ENCODE peak calls at places on chromosomes 5 and 9, in six cellular contexts. F is left ventricle myocardium inferior; G is uterus; M is CD8-positive, alpha-beta T cell; Z is fibroblast of lung; J is cardiac muscle cell. E is an unnamed sample.

GRCh38 chr5:178554311-178554710 is 35.9 kb downstream of the COL23A1 start:
- DNase-seq in F (no peak), Z (no peak), J (no peak), G (no peak), M (no peak), E (no peak)

GRCh38 chr5:57037355-57037754 is 85.4 kb upstream of the MIER3 start:
- DNase-seq in J (no peak), Z (no peak), M (no peak), G (no peak), F (no peak), E (no peak)

GRCh38 chr5:35487255-35488035 is 130.2 kb upstream of the SPEF2 start:
- DNase-seq in F (no peak), M (no peak), G (no peak), J (no peak), Z (peak), E (no peak)

GRCh38 chr5:157714036-157714435 is 17.2 kb upstream of the THG1L start:
- DNase-seq in M (no peak), J (no peak), F (no peak), G (no peak), Z (no peak), E (no peak)

GRCh38 chr5:14305045-14305444 is 161.9 kb downstream of the TRIO start:
- DNase-seq in F (peak), G (no peak), Z (peak), M (no peak), J (no peak), E (peak)

GRCh38 chr9:27528278-27528885 is 1.2 kb downstream of the MOB3B start:
- DNase-seq in Z (peak), J (peak), M (peak), F (peak), G (peak), E (no peak)

GRCh38 chr5:54739371-54739770 is 221.8 kb downstream of the SNX18 start:
- DNase-seq in Z (no peak), J (no peak), M (no peak), F (no peak), G (no peak), E (no peak)

GRCh38 chr5:66642538-66642937 is 46.3 kb downstream of the MAST4 start:
- DNase-seq in G (no peak), M (no peak), J (no peak), Z (no peak), F (no peak), E (no peak)

GRCh38 chr9:131804826-131805225 is 65.0 kb upstream of the RAPGEF1 start:
- DNase-seq in J (no peak), Z (no peak), G (no peak), F (no peak), M (no peak), E (no peak)

GRCh38 chr5:149399775-149400174 is 20.7 kb upstream of the IL17B start:
- DNase-seq in F (no peak), Z (no peak), G (no peak), J (no peak), M (no peak), E (no peak)

GRCh38 chr9:89781838-89782237 is 177.0 kb downstream of the GADD45G start:
- DNase-seq in J (no peak), G (no peak), M (no peak), F (no peak), Z (no peak), E (no peak)

GRCh38 chr5:114358329-114358728 is 3.5 kb upstream of the KCNN2 start:
- DNase-seq in M (no peak), J (no peak), Z (peak), F (no peak), G (no peak), E (no peak)

GRCh38 chr5:145750194-145750593 is 84.9 kb downstream of the PRELID2 start:
- DNase-seq in G (no peak), M (no peak), Z (peak), F (no peak), J (no peak), E (no peak)

DNA sequence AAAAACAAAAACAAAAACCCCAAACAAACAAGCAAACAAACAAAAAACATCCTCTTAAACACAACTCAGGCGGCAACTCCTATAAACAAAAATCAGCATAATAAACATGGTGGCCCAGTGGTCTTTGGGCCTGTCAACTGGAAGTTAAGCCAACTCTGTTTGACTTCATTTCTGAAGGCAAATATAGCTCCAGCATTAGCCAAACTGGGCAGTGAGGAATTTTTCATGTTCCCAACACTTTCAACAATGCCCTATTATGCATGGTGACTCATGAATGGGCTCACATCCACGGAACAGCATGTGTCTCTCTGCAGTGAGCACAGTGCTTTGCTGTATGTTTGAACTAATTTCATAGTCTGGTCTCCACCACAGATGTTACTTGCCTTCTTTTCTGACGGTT is 143.9 kb upstream of the STC2 start:
- DNase-seq in J (no peak), G (peak), F (peak), Z (peak), M (no peak), E (peak)
- H3K27ac ChIP-seq in J (no peak), G (peak), F (peak), Z (peak), M (no peak), E (peak)

GRCh38 chr9:6109571-6109970 is 94.1 kb upstream of the RANBP6 start:
- DNase-seq in M (no peak), F (no peak), G (no peak), Z (no peak), J (no peak), E (no peak)

GRCh38 chr9:6105738-6106137 is 90.3 kb upstream of the RANBP6 start:
- DNase-seq in Z (no peak), M (no peak), F (no peak), J (no peak), G (no peak), E (no peak)

GRCh38 chr9:6109986-6110385 is 94.6 kb upstream of the RANBP6 start:
- DNase-seq in M (no peak), F (no peak), Z (peak), G (no peak), J (no peak), E (no peak)

DNA sequence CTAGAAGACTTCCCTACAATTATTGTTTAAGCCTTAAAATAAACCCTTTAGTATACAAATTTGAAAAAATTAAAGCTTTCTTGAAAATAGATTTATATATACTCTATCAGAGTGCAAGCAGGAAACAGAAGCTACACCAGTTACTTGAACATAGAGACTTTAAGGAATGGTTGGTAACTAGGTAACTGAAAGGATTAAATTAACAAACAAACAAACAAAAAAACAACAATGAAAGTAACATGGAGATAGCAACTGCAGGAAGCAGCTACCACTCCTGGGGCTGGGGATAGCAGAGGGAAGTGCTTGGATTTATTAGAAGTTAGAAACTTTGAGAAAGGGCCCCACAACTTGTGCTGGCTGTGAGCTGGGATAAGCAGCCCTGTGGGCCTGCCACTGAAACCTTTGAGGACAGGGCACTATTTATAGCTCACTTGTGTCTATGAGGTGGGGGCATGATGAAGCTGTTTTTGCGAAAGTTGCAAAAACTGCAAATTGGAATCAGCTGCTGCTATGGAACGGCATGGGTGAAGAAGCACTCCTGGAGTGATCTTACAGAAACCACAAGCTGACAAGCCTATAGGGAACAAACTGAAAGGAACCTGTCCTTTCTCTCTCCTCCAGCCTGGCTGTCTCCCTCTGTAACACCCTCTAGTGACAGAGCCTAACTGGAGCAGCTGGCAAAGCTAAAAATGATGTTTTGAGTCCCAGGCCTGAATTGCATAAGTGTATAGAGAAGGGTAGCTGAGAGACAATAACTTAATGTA is 91.3 kb upstream of the RANBP6 start:
- DNase-seq in G (no peak), M (no peak), J (peak), F (no peak), Z (peak), E (no peak)
- H3K27ac ChIP-seq in G (peak), M (no peak), J (peak), F (peak), Z (no peak), E (peak)

GRCh38 chr5:163433271-163433670 is 4.1 kb upstream of the CCNG1 start:
- DNase-seq in G (no peak), M (no peak), J (no peak), F (no peak), Z (no peak), E (no peak)
- H3K27ac ChIP-seq in G (no peak), M (no peak), J (no peak), F (no peak), Z (no peak), E (no peak)

GRCh38 chr5:107483625-107484024 is 187.1 kb downstream of the EFNA5 start:
- DNase-seq in J (no peak), Z (no peak), G (no peak), F (no peak), M (no peak), E (no peak)
- H3K27ac ChIP-seq in J (no peak), Z (no peak), G (no peak), F (no peak), M (no peak), E (no peak)

GRCh38 chr9:126883636-126884035 is 23.2 kb downstream of the ZBTB34 start:
- DNase-seq in G (no peak), F (no peak), Z (no peak), J (no peak), M (no peak), E (no peak)

GRCh38 chr9:126886897-126887296 is 26.5 kb downstream of the ZBTB34 start:
- DNase-seq in F (no peak), G (no peak), M (no peak), J (no peak), Z (no peak), E (no peak)

GRCh38 chr9:126885089-126885753 is 24.8 kb downstream of the ZBTB34 start:
- DNase-seq in F (no peak), G (no peak), Z (peak), M (no peak), J (peak), E (no peak)

GRCh38 chr9:126882746-126883145 is 22.3 kb downstream of the ZBTB34 start:
- DNase-seq in G (no peak), M (no peak), J (no peak), Z (no peak), F (no peak), E (no peak)

DNA sequence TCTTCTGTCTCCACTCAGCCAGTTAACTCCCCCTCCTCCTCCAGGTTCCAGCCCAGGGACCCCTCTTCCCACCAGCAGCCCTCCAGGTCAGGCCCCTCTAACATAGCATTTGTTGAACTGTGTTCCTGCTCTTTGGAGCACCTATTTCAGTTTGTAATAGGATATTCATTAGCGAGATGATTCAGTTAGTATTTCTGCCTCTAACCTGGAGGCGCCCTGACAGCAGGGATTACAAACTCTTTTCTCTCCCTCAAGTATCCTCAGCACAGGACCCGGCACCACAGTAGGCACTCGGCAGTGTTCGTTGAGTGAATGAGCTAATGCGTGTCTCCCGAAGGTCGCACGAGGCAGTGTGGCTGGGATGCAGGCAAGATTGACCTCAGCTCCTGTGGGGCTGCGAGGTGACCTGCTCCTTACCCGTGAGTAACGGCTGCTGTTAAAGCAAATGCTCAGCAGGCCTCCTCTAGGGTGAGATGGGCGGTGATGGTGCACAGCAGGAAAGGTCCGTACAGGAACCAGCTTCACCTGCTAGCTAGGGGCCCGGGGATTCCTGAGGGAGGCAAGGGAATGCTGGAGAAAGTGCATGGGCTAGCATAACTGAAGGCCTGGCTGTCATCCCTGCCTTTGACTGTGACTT is 25.9 kb downstream of the ZBTB34 start:
- DNase-seq in M (no peak), J (no peak), G (no peak), F (no peak), Z (no peak), E (no peak)
- H3K27ac ChIP-seq in M (no peak), J (peak), G (no peak), F (no peak), Z (no peak), E (no peak)

GRCh38 chr5:94577466-94578245 is 40.7 kb downstream of the KIAA0825 start:
- DNase-seq in Z (no peak), F (no peak), J (no peak), G (no peak), M (no peak), E (no peak)
- H3K27ac ChIP-seq in Z (no peak), F (no peak), J (no peak), G (no peak), M (no peak), E (no peak)

DNA sequence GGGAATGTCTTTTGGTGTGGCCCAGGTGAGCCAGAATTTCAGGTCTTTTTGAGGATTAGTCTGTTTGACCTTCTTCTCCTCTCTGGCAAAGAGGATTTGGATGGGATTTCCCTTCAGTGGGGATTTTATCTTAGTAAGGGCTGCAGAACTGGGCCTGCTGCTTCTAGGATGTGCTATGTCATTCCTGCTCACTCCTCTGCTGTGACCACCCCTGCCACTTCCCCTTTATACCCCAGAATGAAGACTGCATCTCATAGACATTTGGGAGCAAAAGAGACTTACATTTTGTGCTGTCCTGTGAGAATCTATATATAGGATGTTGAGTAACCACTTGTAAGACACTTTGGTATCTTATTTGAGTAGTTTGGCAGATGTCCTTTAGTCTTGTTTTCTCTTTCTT is 76.2 kb downstream of the ARHGAP26 start:
- DNase-seq in F (no peak), G (no peak), Z (no peak), M (no peak), J (no peak), E (no peak)
- H3K27ac ChIP-seq in F (peak), G (no peak), Z (no peak), M (no peak), J (peak), E (no peak)

E was measured in epithelial cell of prostate.